ENCODE peak calls at places on chromosome 19, in five cellular contexts. G is fibroblast of mammary gland, V is astrocyte of the cerebellum, S is lower leg skin, O is AG09319. P is an unnamed sample.

GRCh38 chr19:17113127-17113785 is 37.7 kb downstream of the MYO9B start:
- DNase-seq in G (no peak), V (no peak), S (no peak), O (no peak), P (no peak)

GRCh38 chr19:29687244-29687896 is 22.1 kb downstream of the PLEKHF1 start:
- DNase-seq in G (peak; percentile 99), V (peak; percentile 97), S (peak; percentile 93), O (peak; percentile 95), P (peak; percentile 96)

GRCh38 chr19:51138549-51138979 is 3.5 kb upstream of the SIGLEC7 start:
- DNase-seq in G (no peak), V (no peak), S (peak; percentile 86), O (no peak), P (no peak)

GRCh38 chr19:18282021-18282787 is 782 bp upstream of the JUND start:
- DNase-seq in G (peak; percentile 76), V (no peak), S (peak; percentile 94), O (no peak), P (no peak)

GRCh38 chr19:15238639-15239155 is 6.4 kb upstream of the EPHX3 start:
- DNase-seq in G (no peak), V (no peak), S (no peak), O (no peak), P (no peak)

GRCh38 chr19:45280471-45280961 is 29.4 kb downstream of the MARK4 start:
- DNase-seq in G (no peak), V (no peak), S (no peak), O (no peak), P (no peak)

GRCh38 chr19:45142016-45142727 is 18.6 kb downstream of the NKPD1 start:
- DNase-seq in G (no peak), V (no peak), S (no peak), O (no peak), P (no peak)

GRCh38 chr19:33304760-33305647 is 2.7 kb upstream of the CEBPA start:
- DNase-seq in G (no peak), V (no peak), S (peak; percentile 74), O (no peak), P (no peak)

GRCh38 chr19:51441410-51442390 is 16.6 kb downstream of the SIGLEC8 start:
- DNase-seq in G (peak; percentile 10), V (no peak), S (peak; percentile 86), O (no peak), P (peak; percentile 16)

DNA sequence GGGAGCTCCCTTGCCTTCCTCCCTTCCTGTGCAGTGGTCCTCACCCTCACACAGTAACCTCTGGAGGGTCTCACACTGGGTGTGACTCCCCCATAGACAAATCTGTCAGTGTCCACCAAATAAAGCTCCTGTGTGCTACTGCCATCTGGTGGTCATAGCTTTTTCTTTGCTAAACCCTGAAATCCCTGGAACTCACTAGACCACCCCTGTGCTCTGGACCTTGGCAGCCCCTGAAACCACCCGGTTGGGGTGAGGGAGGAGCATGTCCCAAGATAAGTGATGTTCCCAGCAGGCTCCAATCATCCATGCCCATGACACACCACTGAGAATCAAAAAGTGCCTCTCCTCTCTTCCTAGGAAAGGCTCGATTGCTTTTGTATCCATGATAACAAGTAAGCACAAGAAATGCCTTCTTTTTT is 6.5 kb upstream of the HSD17B14 start:
- DNase-seq in G (peak; percentile 61), V (no peak), S (no peak), O (no peak), P (peak; percentile 67)
- TF ChIP-seq CTCF in G (peak; percentile 80), V (peak; percentile 87), S (peak; percentile 39), O (peak; percentile 77), P (peak; percentile 65)

GRCh38 chr19:37370880-37371661 is at the start of gene ZNF527:
- DNase-seq in G (peak; percentile 96), V (peak; percentile 90), S (peak; percentile 99), O (peak; percentile 84), P (peak; percentile 95)
- TF ChIP-seq CTCF in G (no peak), V (no peak), S (no peak), O (peak; percentile 1), P (no peak)

GRCh38 chr19:54254195-54254906 is 2.7 kb downstream of the LILRB5 start:
- DNase-seq in G (no peak), V (no peak), S (no peak), O (no peak), P (no peak)
- TF ChIP-seq CTCF in G (no peak), V (no peak), S (no peak), O (no peak), P (no peak)

GRCh38 chr19:10510301-10510802 is 6.9 kb downstream of the S1PR5 start:
- DNase-seq in G (no peak), V (no peak), S (no peak), O (no peak), P (peak; percentile 63)
- TF ChIP-seq CTCF in G (peak; percentile 60), V (peak; percentile 76), S (peak; percentile 36), O (peak; percentile 76), P (peak; percentile 68)

GRCh38 chr19:56837892-56838679 is 2.4 kb downstream of the PEG3 start:
- DNase-seq in G (peak; percentile 39), V (no peak), S (peak; percentile 89), O (no peak), P (no peak)
- TF ChIP-seq CTCF in G (peak; percentile 23), V (peak; percentile 14), S (no peak), O (no peak), P (no peak)

GRCh38 chr19:7832781-7833180 is 2.8 kb downstream of the EVI5L start:
- DNase-seq in G (no peak), V (no peak), S (no peak), O (no peak), P (no peak)

GRCh38 chr19:7832009-7832408 is 2.0 kb downstream of the EVI5L start:
- DNase-seq in G (no peak), V (no peak), S (no peak), O (no peak), P (no peak)

GRCh38 chr19:7830823-7831222 is 805 bp downstream of the EVI5L start:
- DNase-seq in G (no peak), V (no peak), S (no peak), O (no peak), P (no peak)

GRCh38 chr19:7830272-7830771 is 304 bp downstream of the EVI5L start:
- DNase-seq in G (no peak), V (no peak), S (no peak), O (no peak), P (no peak)

DNA sequence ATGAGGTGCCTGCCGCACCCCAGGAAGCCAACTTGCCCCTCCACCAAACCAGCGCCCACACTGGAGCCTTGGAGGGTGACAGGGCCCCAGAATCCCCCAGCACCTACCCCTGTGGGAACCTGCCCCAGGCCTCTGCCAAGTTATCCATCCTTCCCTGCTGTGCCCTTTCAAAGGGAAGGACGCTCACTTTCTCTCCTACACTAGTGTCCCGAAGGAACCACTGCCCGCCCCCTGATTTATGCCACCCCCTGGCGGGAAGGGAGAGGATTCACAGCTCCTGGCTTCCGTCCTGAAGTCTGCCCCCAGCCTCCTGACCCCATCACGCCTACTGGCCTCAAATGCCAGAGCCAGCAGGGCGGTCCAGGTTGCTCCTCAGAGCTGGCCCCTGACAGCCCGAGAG is 1.4 kb downstream of the EVI5L start:
- DNase-seq in G (peak; percentile 54), V (no peak), S (no peak), O (no peak), P (peak; percentile 68)
- TF ChIP-seq CTCF in G (peak; percentile 53), V (peak; percentile 36), S (no peak), O (peak; percentile 35), P (peak; percentile 33)

GRCh38 chr19:10478903-10479384 is 24.2 kb downstream of the KEAP1 start:
- DNase-seq in G (peak; percentile 89), V (peak; percentile 52), S (peak; percentile 98), O (peak; percentile 57), P (peak; percentile 17)
- TF ChIP-seq CTCF in G (peak; percentile 28), V (peak; percentile 28), S (no peak), O (peak; percentile 32), P (peak; percentile 30)

DNA sequence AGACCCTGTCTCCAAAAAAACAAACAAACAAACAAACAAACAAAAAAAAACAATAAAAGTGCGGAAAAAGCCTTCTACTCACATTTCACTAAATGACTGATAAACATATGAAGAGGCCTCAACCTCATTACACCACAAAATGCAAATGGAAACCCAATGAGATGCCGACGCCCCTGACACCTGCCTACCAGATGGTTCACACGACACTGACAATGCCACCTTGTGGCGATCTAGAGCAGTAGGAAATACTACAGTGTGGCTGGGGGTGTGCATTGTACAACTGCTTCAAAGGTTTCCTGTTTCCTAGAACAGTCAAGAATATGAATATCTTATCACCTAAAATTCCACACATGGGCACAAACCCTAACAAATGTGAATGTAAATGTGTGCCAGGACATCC is 14.0 kb downstream of the SCGB2B2 start:
- DNase-seq in G (peak; percentile 25), V (no peak), S (no peak), O (no peak), P (peak; percentile 49)
- TF ChIP-seq CTCF in G (peak; percentile 22), V (no peak), S (no peak), O (peak; percentile 15), P (no peak)

GRCh38 chr19:56350416-56351045 is 35.9 kb upstream of the ZSCAN5A start:
- DNase-seq in G (peak; percentile 51), V (peak; percentile 11), S (no peak), O (no peak), P (peak; percentile 49)

GRCh38 chr19:56351208-56351607 is 36.6 kb upstream of the ZSCAN5A start:
- DNase-seq in G (no peak), V (no peak), S (no peak), O (no peak), P (no peak)

GRCh38 chr19:56347163-56347778 is 32.6 kb upstream of the ZSCAN5A start:
- DNase-seq in G (no peak), V (no peak), S (no peak), O (no peak), P (no peak)

DNA sequence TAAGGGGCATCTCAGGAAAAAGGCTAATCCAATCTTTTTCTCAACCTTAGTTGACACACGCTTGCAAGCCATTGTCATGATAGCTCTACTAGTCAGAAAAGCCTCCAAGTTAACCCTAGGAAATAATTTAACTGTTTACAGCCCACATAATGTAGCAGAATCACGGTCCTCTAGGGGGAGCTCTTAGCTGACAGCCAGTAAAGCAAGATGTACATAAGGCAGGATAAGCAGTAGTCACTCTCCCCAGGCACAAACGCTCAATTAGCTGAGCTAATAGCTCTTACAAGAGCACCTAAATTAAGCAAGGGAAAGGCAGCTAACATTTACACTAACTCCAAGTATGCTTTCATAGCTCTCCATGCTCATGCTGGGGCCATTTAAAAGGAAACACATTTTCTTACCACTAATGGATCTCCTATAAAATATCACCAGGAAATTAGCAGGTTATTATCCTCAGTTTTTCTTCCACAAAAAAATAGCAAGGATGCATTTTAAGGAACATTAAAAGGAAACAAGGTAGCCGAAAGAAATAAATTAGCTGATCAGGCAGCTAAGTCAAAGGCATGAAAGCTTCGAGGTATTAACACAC is 33.7 kb upstream of the ZSCAN5A start:
- DNase-seq in G (peak; percentile 15), V (no peak), S (no peak), O (no peak), P (peak; percentile 20)
- TF ChIP-seq CTCF in G (peak; percentile 39), V (peak; percentile 9), S (no peak), O (peak; percentile 26), P (peak; percentile 32)

P was measured in MCF 10A.